ENCODE peak calls at places on chromosomes 3 and 15, in seven cellular contexts. C, M, Z, I, F, H and S are unnamed samples.

GRCh38 chr15:72358121-72358520 is 17.7 kb downstream of the HEXA start:
- DNase-seq in C (no peak), M (no peak), Z (no peak), I (no peak), F (no peak), H (no peak), S (no peak)

GRCh38 chr15:43169888-43170287 is 15.3 kb upstream of the CCNDBP1 start:
- DNase-seq in C (no peak), M (no peak), Z (peak; percentile 63), I (no peak), F (no peak), H (peak; percentile 26), S (no peak)

GRCh38 chr15:28114721-28115622 is 15.9 kb upstream of the OCA2 start:
- DNase-seq in C (peak; percentile 20), M (no peak), Z (no peak), I (no peak), F (no peak), H (no peak), S (no peak)

GRCh38 chr3:125048282-125048681 is 7.5 kb downstream of the HEG1 start:
- DNase-seq in C (no peak), M (no peak), Z (no peak), I (no peak), F (no peak), H (no peak), S (no peak)

GRCh38 chr3:43285644-43286043 is 696 bp upstream of the SNRK start:
- DNase-seq in C (peak; percentile 49), M (no peak), Z (no peak), I (no peak), F (no peak), H (no peak), S (no peak)

GRCh38 chr3:89098964-89099585 is 8.3 kb upstream of the EPHA3 start:
- DNase-seq in C (peak; percentile 64), M (peak; percentile 32), Z (peak; percentile 79), I (peak; percentile 29), F (no peak), H (peak; percentile 71), S (no peak)

GRCh38 chr3:119891944-119892721 is 110.2 kb downstream of the NR1I2 start:
- DNase-seq in C (peak; percentile 31), M (no peak), Z (peak; percentile 83), I (peak; percentile 19), F (no peak), H (peak; percentile 88), S (peak; percentile 15)

GRCh38 chr3:4821331-4821730 is 157.9 kb upstream of the BHLHE40 start:
- DNase-seq in C (no peak), M (no peak), Z (peak; percentile 49), I (no peak), F (no peak), H (no peak), S (no peak)

GRCh38 chr3:17078885-17079465 is 194.2 kb downstream of the PLCL2 start:
- DNase-seq in C (no peak), M (no peak), Z (no peak), I (no peak), F (no peak), H (no peak), S (no peak)

GRCh38 chr3:48215876-48216275 is 7.4 kb upstream of the CAMP start:
- DNase-seq in C (no peak), M (peak; percentile 61), Z (no peak), I (no peak), F (no peak), H (peak; percentile 51), S (no peak)

GRCh38 chr15:57865294-57865693 is 158.8 kb downstream of the POLR2M start:
- DNase-seq in C (peak; percentile 39), M (no peak), Z (peak; percentile 17), I (peak; percentile 14), F (no peak), H (peak; percentile 8), S (no peak)

GRCh38 chr3:82461049-82461889 is 699.8 kb upstream of the GBE1 start:
- DNase-seq in C (no peak), M (no peak), Z (no peak), I (no peak), F (no peak), H (no peak), S (no peak)

GRCh38 chr3:29486087-29486486 is 205.2 kb downstream of the RBMS3 start:
- DNase-seq in C (no peak), M (no peak), Z (peak; percentile 88), I (no peak), F (no peak), H (peak; percentile 95), S (no peak)

GRCh38 chr15:38002883-38003477 is 68.5 kb downstream of the TMCO5A start:
- DNase-seq in C (peak; percentile 79), M (peak; percentile 51), Z (peak; percentile 80), I (no peak), F (no peak), H (peak; percentile 91), S (no peak)

GRCh38 chr3:112619295-112619694 is 21.6 kb downstream of the CCDC80 start:
- DNase-seq in C (no peak), M (no peak), Z (peak; percentile 32), I (no peak), F (no peak), H (no peak), S (no peak)

GRCh38 chr15:64464271-64465005 is 4.1 kb downstream of the ZNF609 start:
- DNase-seq in C (no peak), M (no peak), Z (no peak), I (no peak), F (no peak), H (peak; percentile 42), S (no peak)

GRCh38 chr3:100099621-100100020 is 14.7 kb downstream of the FILIP1L start:
- DNase-seq in C (no peak), M (no peak), Z (no peak), I (no peak), F (no peak), H (no peak), S (no peak)

GRCh38 chr15:60362318-60363023 is 35.3 kb downstream of the ANXA2 start:
- DNase-seq in C (no peak), M (no peak), Z (peak; percentile 83), I (no peak), F (no peak), H (peak; percentile 61), S (no peak)

GRCh38 chr15:65519781-65520299 is 2.4 kb upstream of the DPP8 start:
- DNase-seq in C (no peak), M (no peak), Z (no peak), I (no peak), F (no peak), H (no peak), S (no peak)

GRCh38 chr15:50880651-50881114 is 27.8 kb upstream of the AP4E1 start:
- DNase-seq in C (no peak), M (no peak), Z (peak; percentile 15), I (peak; percentile 50), F (no peak), H (peak; percentile 72), S (no peak)

GRCh38 chr3:169772951-169773816 is at the start of gene MYNN:
- DNase-seq in C (peak; percentile 90), M (peak; percentile 92), Z (peak; percentile 86), I (peak; percentile 88), F (peak; percentile 91), H (peak; percentile 92), S (peak; percentile 93)

DNA sequence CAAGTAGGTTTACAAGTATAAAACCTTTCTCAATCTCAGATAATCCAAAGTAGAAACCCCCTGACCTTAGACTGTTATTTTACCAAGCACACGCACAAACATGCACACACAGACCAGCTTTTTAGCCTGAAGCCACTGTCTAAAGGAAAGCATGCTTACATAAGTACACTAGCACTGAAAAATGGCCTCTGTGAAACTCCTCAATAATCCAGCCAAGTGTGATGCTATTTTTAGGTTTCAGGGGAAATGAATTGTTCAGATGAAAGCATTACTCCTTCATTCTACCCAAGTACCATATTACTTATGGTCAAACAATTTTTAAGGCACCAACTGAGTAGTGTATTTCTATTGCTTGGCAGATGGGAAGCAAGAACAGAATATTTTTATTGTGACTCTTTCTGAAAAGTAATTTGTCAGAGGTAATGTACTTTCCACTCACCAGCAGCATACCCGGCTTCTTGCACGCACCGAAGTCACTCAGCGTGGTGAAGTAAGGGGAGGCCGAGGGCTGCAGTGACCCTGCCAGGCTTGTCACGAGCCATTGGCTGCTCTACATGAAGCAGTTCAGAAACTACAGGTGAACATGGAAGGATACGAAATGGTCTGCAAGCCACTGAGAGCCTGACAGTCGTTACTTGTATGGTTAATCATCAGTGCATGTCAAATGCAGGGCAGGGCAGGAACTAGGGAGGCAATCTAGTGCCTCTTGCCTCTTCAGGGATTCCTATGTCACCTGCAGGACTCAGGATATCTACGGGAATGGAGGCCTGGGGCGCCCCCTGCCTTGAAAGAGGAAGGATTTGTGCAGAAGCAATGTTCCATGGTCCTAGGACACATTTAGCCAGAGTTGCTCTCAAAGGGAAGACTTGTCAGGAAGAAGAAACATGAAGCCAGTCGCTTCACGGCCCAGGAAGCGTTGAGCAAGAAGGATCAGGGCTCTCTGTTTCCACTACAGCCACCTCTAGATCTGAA is 106.6 kb downstream of the GABRB3 start:
- DNase-seq in C (peak; percentile 79), M (no peak), Z (peak; percentile 19), I (no peak), F (no peak), H (no peak), S (no peak)
- TF ChIP-seq CTCF in C (peak; percentile 75), M (no peak), Z (peak; percentile 29), I (no peak), F (no peak), H (no peak), S (no peak)

GRCh38 chr3:181105636-181106035 is 116.1 kb upstream of the DNAJC19 start:
- DNase-seq in C (no peak), M (no peak), Z (no peak), I (no peak), F (no peak), H (no peak), S (no peak)

GRCh38 chr3:181103605-181104004 is 114.1 kb upstream of the DNAJC19 start:
- DNase-seq in C (peak; percentile 53), M (no peak), Z (peak; percentile 50), I (no peak), F (no peak), H (peak; percentile 1), S (no peak)
- TF ChIP-seq CTCF in C (peak; percentile 85), M (no peak), Z (peak; percentile 58), I (peak; percentile 13), F (no peak), H (no peak), S (no peak)

GRCh38 chr3:53805463-53806159 is 40.6 kb downstream of the CHDH start:
- DNase-seq in C (no peak), M (no peak), Z (no peak), I (peak; percentile 48), F (no peak), H (no peak), S (no peak)

GRCh38 chr3:53804697-53805462 is 41.3 kb downstream of the CHDH start:
- DNase-seq in C (peak; percentile 57), M (no peak), Z (peak; percentile 45), I (no peak), F (no peak), H (peak; percentile 55), S (no peak)

GRCh38 chr3:53807117-53807521 is 39.1 kb downstream of the CHDH start:
- DNase-seq in C (peak; percentile 20), M (no peak), Z (no peak), I (no peak), F (no peak), H (no peak), S (no peak)

GRCh38 chr3:53808496-53808895 is 37.7 kb downstream of the CHDH start:
- DNase-seq in C (peak; percentile 21), M (no peak), Z (no peak), I (no peak), F (no peak), H (no peak), S (no peak)

GRCh38 chr3:53806182-53807116 is 39.8 kb downstream of the CHDH start:
- DNase-seq in C (no peak), M (no peak), Z (peak; percentile 18), I (peak; percentile 48), F (no peak), H (peak; percentile 51), S (no peak)
- TF ChIP-seq CTCF in C (no peak), M (no peak), Z (no peak), I (no peak), F (no peak), H (no peak), S (no peak)

GRCh38 chr15:99565281-99566156 is at the start of gene MEF2A:
- DNase-seq in C (peak; percentile 93), M (peak; percentile 92), Z (peak; percentile 88), I (peak; percentile 92), F (peak; percentile 90), H (peak; percentile 96), S (peak; percentile 88)
- TF ChIP-seq CTCF in C (no peak), M (peak; percentile 3), Z (no peak), I (no peak), F (no peak), H (no peak), S (no peak)